ENCODE peak calls at places on chromosomes 16 and 17, in ten cellular contexts. G is hepatocyte, Q is right cardiac atrium, Z is neuronal stem cell, K is body of pancreas, S is stomach, R is SK-N-SH, B is uterus, X is left lung, A is NT2/D1. V is an unnamed sample. For H3K9me3 and H3K4me1, the result is how much of the 10 kb centered on the place peaks cover.

GRCh38 chr17:82966415-82966814 is 113.0 kb upstream of the METRNL start:
- DNase-seq in Z (no peak), X (no peak), S (no peak), A (no peak), R (no peak), Q (no peak), B (no peak), G (no peak), K (no peak), V (no peak)

GRCh38 chr17:42698736-42699414 is 16.5 kb downstream of the CNTNAP1 start:
- DNase-seq in A (no peak), B (peak), K (no peak), R (peak), Z (no peak), S (no peak), G (no peak), Q (peak), X (peak), V (no peak)

GRCh38 chr17:21252875-21253645 is at the start of gene NATD1:
- DNase-seq in Q (peak), K (peak), S (peak), G (peak), B (peak), Z (peak), A (peak), X (peak), R (peak), V (peak)

GRCh38 chr17:55676274-55676673 is 46.4 kb downstream of the TMEM100 start:
- DNase-seq in R (peak), Z (no peak), G (no peak), A (no peak), X (no peak), Q (no peak), K (no peak), B (no peak), S (no peak), V (no peak)

GRCh38 chr17:42179911-42180410 is 981 bp downstream of the KCNH4 start:
- DNase-seq in X (peak), B (peak), S (peak), K (peak), G (peak), A (no peak), Q (peak), Z (peak), R (peak), V (peak)

GRCh38 chr16:74865922-74866598 is 91.4 kb upstream of the FA2H start:
- DNase-seq in S (no peak), R (no peak), G (no peak), Q (no peak), X (no peak), K (no peak), A (no peak), Z (peak), B (no peak), V (no peak)

GRCh38 chr17:56358651-56359050 is 205.4 kb downstream of the ANKFN1 start:
- DNase-seq in B (no peak), S (no peak), Z (no peak), Q (no peak), R (no peak), K (no peak), X (no peak), G (no peak), A (no peak), V (no peak)

GRCh38 chr17:34527908-34528470 is 51.4 kb upstream of the TMEM132E start:
- DNase-seq in R (peak), B (no peak), X (no peak), S (no peak), A (peak), K (no peak), G (no peak), Z (no peak), Q (no peak), V (no peak)

GRCh38 chr16:23216658-23217246 is 34.2 kb downstream of the SCNN1G start:
- DNase-seq in R (no peak), X (no peak), S (no peak), G (no peak), K (no peak), Z (no peak), A (no peak), B (no peak), Q (no peak), V (no peak)

GRCh38 chr17:27577124-27577761 is 53.7 kb upstream of the LGALS9 start:
- DNase-seq in Z (no peak), K (peak), Q (peak), R (peak), S (no peak), G (peak), A (no peak), B (no peak), X (no peak), V (no peak)

GRCh38 chr16:1784977-1785845 is 2.5 kb downstream of the NUBP2 start:
- DNase-seq in B (peak), G (no peak), S (no peak), K (peak), R (no peak), X (peak), Q (no peak), Z (no peak), A (no peak), V (no peak)

GRCh38 chr17:48340916-48341315 is 89.1 kb downstream of the SKAP1 start:
- DNase-seq in G (no peak), Z (no peak), R (no peak), B (no peak), X (no peak), K (no peak), Q (no peak), S (no peak), A (no peak), V (no peak)

GRCh38 chr16:23140082-23140481 is 9.2 kb downstream of the USP31 start:
- DNase-seq in X (no peak), G (no peak), B (no peak), S (no peak), A (no peak), Q (no peak), Z (no peak), K (no peak), R (peak), V (no peak)

GRCh38 chr16:11629071-11630030 is 38.9 kb upstream of the SNN start:
- DNase-seq in X (peak), G (no peak), S (no peak), B (no peak), R (no peak), Z (no peak), Q (no peak), A (no peak), K (peak), V (no peak)

GRCh38 chr17:16986391-16986790 is 14.5 kb upstream of the TNFRSF13B start:
- DNase-seq in R (no peak), Q (no peak), K (no peak), Z (no peak), X (no peak), B (no peak), S (no peak), A (no peak), G (peak), V (no peak)

GRCh38 chr17:38578641-38579480 is 26.9 kb downstream of the SRCIN1 start:
- DNase-seq in A (no peak), B (no peak), Z (no peak), S (no peak), G (no peak), X (no peak), K (no peak), Q (no peak), R (peak), V (no peak)

GRCh38 chr16:14423344-14423743 is 206.7 kb downstream of the PARN start:
- DNase-seq in K (no peak), X (no peak), G (no peak), B (no peak), R (no peak), Q (no peak), A (no peak), S (no peak), Z (no peak), V (no peak)

GRCh38 chr16:27226976-27227705 is 23.8 kb downstream of the KDM8 start:
- DNase-seq in Z (no peak), B (no peak), A (no peak), X (no peak), K (no peak), Q (no peak), R (no peak), S (no peak), G (no peak), V (no peak)

GRCh38 chr16:48000622-48001021 is 155.2 kb downstream of the ABCC12 start:
- DNase-seq in A (no peak), Z (no peak), B (no peak), R (no peak), Q (no peak), K (no peak), S (no peak), X (no peak), G (no peak), V (no peak)

GRCh38 chr17:40109471-40109824 is 9.1 kb upstream of the NR1D1 start:
- DNase-seq in K (no peak), G (no peak), S (no peak), B (no peak), A (no peak), R (no peak), X (no peak), Q (no peak), Z (no peak), V (no peak)

GRCh38 chr17:61594294-61594825 is 3.3 kb upstream of the NACA2 start:
- DNase-seq in Q (no peak), Z (no peak), G (no peak), X (no peak), R (no peak), B (no peak), K (no peak), A (no peak), S (no peak), V (no peak)

GRCh38 chr17:36525113-36525512 is 9.6 kb downstream of the MYO19 start:
- DNase-seq in K (no peak), S (no peak), X (no peak), Q (no peak), R (no peak), A (no peak), B (no peak), G (no peak), Z (no peak), V (no peak)

GRCh38 chr17:1420981-1421380 is 21.0 kb upstream of the YWHAE start:
- DNase-seq in R (no peak), X (no peak), K (no peak), Z (no peak), B (no peak), S (no peak), G (no peak), Q (no peak), A (no peak), V (no peak)

GRCh38 chr17:69451416-69452394 is 37.2 kb downstream of the MAP2K6 start:
- DNase-seq in X (no peak), A (no peak), R (peak), Z (no peak), K (no peak), S (no peak), B (no peak), Q (no peak), G (no peak), V (no peak)

GRCh38 chr16:70582280-70582978 is 58.8 kb downstream of the SF3B3 start:
- DNase-seq in G (no peak), K (no peak), X (no peak), S (no peak), Q (no peak), B (no peak), A (no peak), Z (no peak), R (no peak), V (no peak)

GRCh38 chr16:1183235-1183907 is 30.5 kb downstream of the CACNA1H start:
- DNase-seq in S (no peak), X (peak), R (peak), Z (no peak), B (peak), Q (peak), K (peak), G (peak), A (peak), V (no peak)

GRCh38 chr17:77966476-77966875 is 8.0 kb downstream of the TNRC6C start:
- DNase-seq in S (no peak), Q (no peak), K (no peak), Z (no peak), R (no peak), A (no peak), X (no peak), B (no peak), G (no peak), V (no peak)

GRCh38 chr17:83067071-83067717 is 12.2 kb upstream of the METRNL start:
- DNase-seq in Z (no peak), K (peak), Q (peak), B (peak), A (no peak), R (no peak), S (peak), G (no peak), X (peak), V (no peak)

GRCh38 chr17:19369846-19370492 is 7.4 kb upstream of the B9D1 start:
- DNase-seq in B (peak), A (no peak), R (no peak), G (no peak), X (peak), Q (peak), Z (no peak), S (no peak), K (peak), V (no peak)

GRCh38 chr17:63519116-63519881 is 3.9 kb upstream of the KCNH6 start:
- DNase-seq in Z (no peak), B (no peak), Q (no peak), G (no peak), X (no peak), R (peak), A (no peak), K (no peak), S (no peak), V (no peak)

GRCh38 chr17:4968166-4968915 is 724 bp upstream of the SPAG7 start:
- DNase-seq in S (no peak), B (no peak), R (peak), A (no peak), Z (no peak), X (no peak), G (peak), K (no peak), Q (no peak), V (no peak)

GRCh38 chr17:3903881-3904286 is 11.0 kb upstream of the CAMKK1 start:
- DNase-seq in Q (no peak), S (no peak), B (no peak), G (no peak), Z (no peak), A (no peak), R (no peak), X (no peak), K (peak), V (no peak)

GRCh38 chr16:31916056-31916488 is 42.5 kb downstream of the ZNF267 start:
- DNase-seq in R (no peak), Z (no peak), Q (no peak), X (no peak), B (no peak), K (no peak), G (no peak), A (no peak), S (no peak), V (no peak)

DNA sequence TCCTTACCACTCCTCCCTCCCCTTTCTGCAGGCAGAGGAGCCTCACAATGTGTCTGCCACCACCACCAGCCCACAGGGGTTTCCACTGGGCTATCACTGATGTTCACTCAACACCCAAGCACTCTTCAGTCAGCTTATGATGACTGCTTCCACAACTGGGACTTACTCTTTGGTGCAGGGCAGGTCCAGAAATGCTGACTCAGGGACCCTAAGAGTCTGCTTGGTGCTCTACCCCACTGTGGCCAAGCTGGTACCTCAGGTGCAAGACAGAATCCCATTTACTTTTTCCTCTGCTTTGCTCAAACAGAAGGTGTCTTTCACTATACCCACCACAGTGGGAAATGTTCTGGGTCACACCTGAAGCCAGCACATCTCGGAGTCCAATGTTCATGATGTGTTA is 40.1 kb downstream of the ZNF267 start:
- DNase-seq in Z (no peak), S (no peak), K (no peak), A (no peak), G (no peak), B (no peak), R (no peak), X (no peak), Q (no peak), V (no peak)
- H3K9me3 ChIP-seq in Z (under half), S (half or more), K (half or more), A (half or more), G (half or more), B (under half), R (half or more), X (under half), Q (under half), V (under half)

GRCh38 chr16:9844361-9844760 is 337.9 kb downstream of the GRIN2A start:
- DNase-seq in S (no peak), A (no peak), G (no peak), Z (no peak), Q (no peak), B (no peak), R (no peak), K (no peak), X (no peak), V (no peak)
- H3K4me1 ChIP-seq in S (under half), A (under half), G (under half), Z (under half), Q (under half), B (under half), R (under half), K (under half), X (under half), V (under half)

DNA sequence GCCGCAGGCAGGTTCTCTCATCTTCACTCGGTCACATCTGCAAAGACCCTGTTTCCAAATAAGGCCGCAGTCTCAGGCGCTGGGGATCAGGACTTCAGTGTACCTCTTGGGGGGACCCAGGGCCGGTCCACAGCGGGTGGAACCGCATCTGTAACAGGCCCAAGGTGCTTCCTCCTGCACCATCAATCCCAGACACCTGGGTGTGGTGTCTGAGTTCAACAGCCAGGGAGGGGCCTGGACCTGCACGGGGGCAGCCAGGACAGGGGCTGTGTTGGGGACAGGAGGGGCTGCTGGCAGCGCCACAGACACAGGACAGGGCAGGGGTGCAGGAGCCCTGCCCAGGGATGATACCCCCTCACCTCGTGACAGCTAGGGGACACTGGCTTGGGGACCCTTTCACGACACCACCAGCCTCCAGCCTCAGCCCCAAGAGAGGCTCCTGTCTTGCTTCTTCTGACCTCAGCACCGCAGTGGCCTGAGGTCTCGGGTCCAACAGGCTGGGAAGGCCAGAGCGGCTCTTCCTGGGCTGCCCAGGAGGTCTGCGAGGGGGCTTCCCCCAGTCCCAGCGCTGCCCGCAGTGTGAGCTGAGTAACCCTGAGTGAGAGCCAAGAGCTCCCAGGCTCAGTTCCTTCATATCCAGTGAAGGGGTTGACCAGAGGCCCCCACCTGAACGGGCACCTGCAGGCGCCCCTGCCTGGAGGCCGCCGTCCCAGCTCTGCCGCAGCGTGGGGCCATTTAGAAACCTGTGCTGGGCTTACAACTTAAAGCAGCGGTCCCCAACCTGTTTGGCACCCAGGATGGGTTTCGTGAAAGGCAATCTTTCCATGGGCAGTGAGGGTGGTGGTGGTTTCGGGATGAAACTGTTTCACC is 30.7 kb upstream of the BAHCC1 start:
- DNase-seq in Z (no peak), K (no peak), S (no peak), A (no peak), Q (no peak), G (no peak), X (no peak), B (no peak), R (no peak), V (no peak)
- H3K4me3 ChIP-seq in Z (no peak), K (no peak), S (peak), A (no peak), Q (no peak), G (no peak), X (no peak), B (no peak), R (no peak), V (no peak)

GRCh38 chr16:3289998-3290673 is 6.8 kb downstream of the ZNF263 start:
- DNase-seq in Z (no peak), S (no peak), A (no peak), X (no peak), Q (no peak), G (no peak), B (no peak), R (no peak), K (no peak), V (no peak)

GRCh38 chr16:3295783-3296182 is 9.4 kb downstream of the TIGD7 start:
- DNase-seq in G (no peak), K (no peak), R (no peak), A (no peak), S (no peak), Z (no peak), B (no peak), X (no peak), Q (no peak), V (no peak)

GRCh38 chr16:3292604-3293003 is 9.3 kb downstream of the ZNF263 start:
- DNase-seq in B (no peak), R (no peak), X (no peak), Q (no peak), G (no peak), K (no peak), Z (no peak), A (no peak), S (no peak), V (no peak)

GRCh38 chr16:3295209-3295608 is 10.0 kb downstream of the TIGD7 start:
- DNase-seq in A (no peak), Q (no peak), R (no peak), S (no peak), K (no peak), X (no peak), G (no peak), B (no peak), Z (no peak), V (no peak)
- H3K9me3 ChIP-seq in A (under half), Q (under half), R (under half), S (half or more), K (half or more), X (under half), G (under half), B (under half), Z (under half), V (under half)